ENCODE peak calls at places on chromosomes 12 and 14, in nine cellular contexts. G, O, N, C, F, R, E, D and A are unnamed samples.

GRCh38 chr12:29783773-29784666 is at the start of gene TMTC1:
- DNase-seq in G (no peak), O (peak), N (no peak), C (peak), F (peak), R (peak), E (no peak), D (peak), A (peak)

GRCh38 chr14:94646481-94646880 is 34.3 kb downstream of the SERPINA3 start:
- DNase-seq in G (no peak), O (no peak), N (no peak), C (no peak), F (no peak), R (peak), E (no peak), D (no peak), A (no peak)

GRCh38 chr12:54606556-54606955 is 18.1 kb upstream of the PPP1R1A start:
- DNase-seq in G (no peak), O (no peak), N (no peak), C (no peak), F (no peak), R (no peak), E (no peak), D (no peak), A (no peak)

GRCh38 chr14:100504372-100505078 is 82.7 kb downstream of the BEGAIN start:
- DNase-seq in G (no peak), O (no peak), N (no peak), C (no peak), F (peak), R (no peak), E (no peak), D (no peak), A (peak)

GRCh38 chr14:90682615-90683014 is 133.6 kb downstream of the TTC7B start:
- DNase-seq in G (no peak), O (no peak), N (no peak), C (no peak), F (no peak), R (no peak), E (no peak), D (no peak), A (no peak)

GRCh38 chr12:104670439-104671406 is 214.0 kb downstream of the CHST11 start:
- DNase-seq in G (no peak), O (no peak), N (no peak), C (no peak), F (no peak), R (no peak), E (peak), D (no peak), A (no peak)

GRCh38 chr12:49863946-49864816 is 21.3 kb upstream of the BCDIN3D start:
- DNase-seq in G (no peak), O (no peak), N (peak), C (no peak), F (no peak), R (no peak), E (no peak), D (no peak), A (no peak)

GRCh38 chr14:106062502-106063272 is 536.3 kb downstream of the TMEM121 start:
- DNase-seq in G (no peak), O (no peak), N (no peak), C (no peak), F (no peak), R (no peak), E (no peak), D (no peak), A (no peak)

GRCh38 chr12:27009926-27010325 is 4.3 kb downstream of the TM7SF3 start:
- DNase-seq in G (no peak), O (no peak), N (no peak), C (no peak), F (no peak), R (no peak), E (peak), D (no peak), A (no peak)